ENCODE peak calls at places on chromosomes 13 and 19, in four cellular contexts. B is K562, D is IMR-90, X is GM12878. T is an unnamed sample.

GRCh38 chr13:48165063-48165462 is 67.9 kb upstream of the ITM2B start:
- DNase-seq in X (no peak), D (no peak), B (no peak), T (no peak)

GRCh38 chr13:109784590-109785140 is 1.7 kb downstream of the IRS2 start:
- DNase-seq in D (peak), X (no peak), B (no peak), T (peak)

GRCh38 chr13:70107498-70108271 is at the start of gene ATXN8OS:
- DNase-seq in D (no peak), X (no peak), B (no peak), T (no peak)

GRCh38 chr13:27170521-27171243 is 929 bp downstream of the USP12 start:
- DNase-seq in B (peak), D (no peak), X (no peak), T (peak)

GRCh38 chr13:35768551-35768950 is 292.1 kb upstream of the MAB21L1 start:
- DNase-seq in B (no peak), X (no peak), D (peak), T (no peak)

GRCh38 chr13:110824901-110825300 is 90.0 kb downstream of the ANKRD10 start:
- DNase-seq in D (no peak), X (no peak), B (no peak), T (no peak)

GRCh38 chr13:101757446-101758039 is 305.1 kb downstream of the ITGBL1 start:
- DNase-seq in D (peak), B (no peak), X (no peak), T (peak)

GRCh38 chr19:41886761-41887710 is 4.1 kb downstream of the ARHGEF1 start:
- DNase-seq in X (no peak), B (no peak), D (no peak), T (no peak)

GRCh38 chr13:99523838-99524237 is 22.6 kb downstream of the TM9SF2 start:
- DNase-seq in D (no peak), B (no peak), X (no peak), T (no peak)

GRCh38 chr19:16702123-16702522 is 17.5 kb upstream of the NWD1 start:
- DNase-seq in X (no peak), D (peak), B (no peak), T (no peak)

GRCh38 chr19:49890349-49891311 is 6.1 kb downstream of the IL4I1 start:
- DNase-seq in D (no peak), X (no peak), B (peak), T (no peak)

DNA sequence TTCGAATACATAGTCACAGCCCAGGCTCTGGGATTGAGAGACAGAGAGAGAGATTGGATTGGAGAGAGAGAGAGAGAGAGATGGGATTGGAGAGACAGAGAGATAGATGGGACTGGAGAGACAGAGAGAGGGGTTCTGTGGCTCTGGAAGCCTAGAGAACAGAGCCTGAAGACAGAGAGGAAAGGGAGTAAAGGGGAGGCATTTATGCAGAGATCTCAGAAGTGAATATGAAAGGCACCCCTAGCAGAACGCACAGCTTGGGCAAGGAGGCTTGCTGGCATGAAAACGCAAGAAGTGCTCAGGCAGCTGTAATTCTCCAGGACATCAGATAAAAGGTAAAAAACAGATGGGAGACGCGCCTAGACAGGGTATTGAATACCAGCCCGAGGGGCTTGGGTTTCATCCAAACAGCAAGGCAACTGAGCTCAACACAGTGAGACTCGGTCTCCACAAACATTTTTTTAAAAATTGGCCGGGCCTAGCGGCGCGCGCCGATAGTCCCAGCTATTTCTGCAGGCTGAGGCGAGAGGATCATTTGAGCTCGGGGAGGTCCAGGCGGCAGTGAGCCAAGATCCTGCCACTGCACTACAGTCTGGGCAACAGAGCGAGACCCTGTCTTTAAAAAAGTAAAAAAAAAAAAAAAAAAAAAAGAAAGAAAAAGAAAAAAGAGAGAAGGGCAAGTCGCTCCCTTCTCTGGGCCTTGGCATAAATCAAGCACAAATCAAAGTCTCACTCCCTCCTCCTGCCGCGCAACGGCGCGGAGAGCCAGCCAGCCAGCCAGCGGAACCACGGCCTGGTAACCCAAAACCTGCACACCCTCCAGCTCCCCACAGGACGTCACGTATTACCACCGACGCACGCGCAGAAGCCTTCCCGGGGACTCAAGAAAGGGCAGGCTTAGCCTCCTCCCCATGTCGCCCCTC is 769 bp upstream of the PPP2R1A start:
- DNase-seq in D (no peak), B (no peak), X (no peak), T (no peak)
- TF ChIP-seq CTCF in D (no peak), B (peak), X (no peak), T (no peak)

GRCh38 chr19:35293733-35294309 is 1.9 kb downstream of the MAG start:
- DNase-seq in B (no peak), X (no peak), D (no peak), T (no peak)
- TF ChIP-seq FOS in B (no peak), X (no peak), D (no peak), T (no peak)

DNA sequence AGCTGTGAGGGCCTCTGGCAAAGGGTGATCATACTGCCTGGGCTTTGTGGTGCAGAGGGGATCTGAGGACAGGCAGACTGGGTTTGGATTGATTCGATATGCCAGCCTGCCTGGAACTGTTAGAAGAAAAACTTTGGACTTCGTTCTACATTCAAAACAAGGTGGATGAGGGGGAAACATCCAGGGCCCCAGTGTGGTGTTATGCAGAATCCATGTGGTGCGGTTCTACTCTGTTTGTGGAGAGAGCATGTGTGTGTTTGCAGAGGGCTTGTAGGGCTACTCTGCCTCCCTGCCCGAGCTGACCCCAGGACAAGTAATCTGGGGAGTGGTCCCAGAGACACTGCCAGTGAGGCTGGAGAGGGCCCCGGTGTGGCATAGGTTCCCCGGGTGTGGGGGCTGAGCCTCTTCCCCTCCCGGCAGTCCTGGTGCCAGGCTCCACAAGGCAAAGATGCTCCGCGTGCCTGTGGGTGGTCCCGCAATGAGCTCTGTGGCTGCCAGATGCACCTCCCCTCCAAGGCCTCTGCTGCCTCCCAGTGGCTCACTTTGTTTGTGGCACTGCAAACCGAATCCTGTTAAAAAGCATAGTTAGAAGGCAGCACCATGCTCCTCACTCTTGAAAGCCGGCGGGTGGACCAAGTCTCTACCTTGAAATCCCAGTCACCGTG is 22.3 kb upstream of the TFDP1 start:
- DNase-seq in X (no peak), B (peak), D (peak), T (peak)
- TF ChIP-seq CTCF in X (peak), B (peak), D (peak), T (peak)

DNA sequence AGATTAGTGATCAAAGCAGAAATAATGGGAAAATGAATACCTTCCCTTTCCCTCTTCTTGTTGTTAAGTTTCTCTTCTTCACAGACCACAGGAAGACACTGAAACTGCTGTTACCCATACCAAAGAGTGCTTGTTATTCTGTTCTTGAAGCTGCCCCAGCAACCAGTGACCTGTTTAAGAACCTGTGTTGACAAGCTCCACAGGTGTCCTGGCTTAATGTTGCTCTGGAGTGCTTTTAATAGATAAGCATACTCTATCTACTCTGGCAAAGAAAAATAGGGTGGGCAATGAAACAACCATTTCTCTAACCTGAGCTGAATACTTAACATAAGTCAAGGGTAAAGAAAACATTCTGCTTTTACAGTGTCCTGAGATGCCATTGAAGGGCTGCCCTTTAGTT is 506.7 kb upstream of the GPC6 start:
- DNase-seq in B (no peak), X (no peak), D (no peak), T (no peak)
- TF ChIP-seq FOS in B (no peak), X (no peak), D (no peak), T (no peak)

GRCh38 chr13:44116562-44117315 is 237.0 kb downstream of the LACC1 start:
- DNase-seq in X (no peak), B (no peak), D (peak), T (no peak)
- TF ChIP-seq CTCF in X (no peak), B (no peak), D (peak), T (no peak)

T was measured in endothelial cell of umbilical vein.